ENCODE peak calls at places on chromosome 9, in four cellular contexts. G is IMR-90, R is endothelial cell of umbilical vein, Z is K562. N is an unnamed sample.

GRCh38 chr9:33185858-33186257 is 18.7 kb upstream of the B4GALT1 start:
- DNase-seq in G (no peak), R (no peak), Z (no peak), N (no peak)

GRCh38 chr9:121613009-121613766 is 38.2 kb upstream of the DAB2IP start:
- DNase-seq in G (no peak), R (peak), Z (no peak), N (no peak)

GRCh38 chr9:113617550-113617949 is 154.0 kb downstream of the RGS3 start:
- DNase-seq in G (no peak), R (no peak), Z (no peak), N (no peak)

GRCh38 chr9:88826181-88826580 is 165.1 kb upstream of the S1PR3 start:
- DNase-seq in G (no peak), R (no peak), Z (no peak), N (no peak)

GRCh38 chr9:78769684-78770083 is 472.8 kb downstream of the PSAT1 start:
- DNase-seq in G (no peak), R (no peak), Z (no peak), N (no peak)

GRCh38 chr9:127129073-127129717 is 6.8 kb upstream of the ANGPTL2 start:
- DNase-seq in G (no peak), R (no peak), Z (no peak), N (no peak)

GRCh38 chr9:136762915-136763648 is 1.2 kb downstream of the LCN15 start:
- DNase-seq in G (no peak), R (peak), Z (peak), N (no peak)

GRCh38 chr9:134051319-134051718 is 16.5 kb downstream of the BRD3 start:
- DNase-seq in G (no peak), R (no peak), Z (no peak), N (no peak)

GRCh38 chr9:115969096-115969495 is 184.5 kb upstream of the PAPPA start:
- DNase-seq in G (no peak), R (no peak), Z (no peak), N (no peak)

GRCh38 chr9:4114569-4115505 is 185.0 kb downstream of the GLIS3 start:
- DNase-seq in G (peak), R (no peak), Z (no peak), N (no peak)

GRCh38 chr9:136499071-136499934 is 16.5 kb upstream of the SEC16A start:
- DNase-seq in G (no peak), R (no peak), Z (no peak), N (no peak)

GRCh38 chr9:83934569-83935275 is 13.5 kb upstream of the KIF27 start:
- DNase-seq in G (peak), R (no peak), Z (no peak), N (no peak)

GRCh38 chr9:109816490-109816889 is 36.5 kb downstream of the PALM2AKAP2 start:
- DNase-seq in G (peak), R (peak), Z (no peak), N (no peak)

GRCh38 chr9:98284754-98285153 is 29.3 kb upstream of the TBC1D2 start:
- DNase-seq in G (no peak), R (no peak), Z (no peak), N (no peak)

GRCh38 chr9:68763104-68763503 is 58.1 kb downstream of the PIP5K1B start:
- DNase-seq in G (no peak), R (no peak), Z (no peak), N (no peak)
- TF ChIP-seq FOS in G (no peak), R (no peak), Z (no peak), N (no peak)

DNA sequence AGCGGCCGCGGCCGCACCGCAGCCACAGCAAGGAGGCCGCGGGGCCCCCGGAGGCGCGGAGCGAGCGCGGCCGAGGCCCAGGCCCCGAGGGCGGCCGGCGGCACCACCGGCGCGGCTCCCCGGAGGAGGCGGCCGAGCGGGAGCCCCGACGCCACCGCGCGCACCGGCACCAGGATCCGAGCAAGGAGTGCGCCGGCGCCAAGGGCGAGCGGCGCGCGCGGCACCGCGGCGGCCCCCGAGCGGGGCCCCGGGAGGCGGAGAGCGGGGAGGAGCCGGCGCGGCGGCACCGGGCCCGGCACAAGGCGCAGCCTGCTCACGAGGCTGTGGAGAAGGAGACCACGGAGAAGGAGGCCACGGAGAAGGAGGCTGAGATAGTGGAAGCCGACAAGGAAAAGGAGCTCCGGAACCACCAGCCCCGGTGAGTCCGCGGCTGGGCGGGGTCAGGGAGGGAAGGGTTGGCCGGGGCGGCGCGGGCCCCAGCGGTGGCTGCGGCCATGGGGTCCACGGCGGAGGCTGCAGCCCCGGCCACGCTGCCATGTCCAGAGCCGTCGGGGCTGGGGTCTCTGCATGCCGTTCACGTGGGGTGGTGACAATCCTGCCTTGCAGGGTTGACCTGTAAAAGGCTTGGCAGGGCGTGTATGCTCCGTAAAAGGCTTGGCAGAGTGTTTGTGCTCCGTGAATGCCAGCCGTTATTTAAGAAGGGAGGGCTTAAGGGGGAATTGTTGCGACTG is 146.0 kb downstream of the CACNA1B start:
- DNase-seq in G (no peak), R (no peak), Z (peak), N (no peak)
- TF ChIP-seq FOS in G (no peak), R (no peak), Z (no peak), N (no peak)

DNA sequence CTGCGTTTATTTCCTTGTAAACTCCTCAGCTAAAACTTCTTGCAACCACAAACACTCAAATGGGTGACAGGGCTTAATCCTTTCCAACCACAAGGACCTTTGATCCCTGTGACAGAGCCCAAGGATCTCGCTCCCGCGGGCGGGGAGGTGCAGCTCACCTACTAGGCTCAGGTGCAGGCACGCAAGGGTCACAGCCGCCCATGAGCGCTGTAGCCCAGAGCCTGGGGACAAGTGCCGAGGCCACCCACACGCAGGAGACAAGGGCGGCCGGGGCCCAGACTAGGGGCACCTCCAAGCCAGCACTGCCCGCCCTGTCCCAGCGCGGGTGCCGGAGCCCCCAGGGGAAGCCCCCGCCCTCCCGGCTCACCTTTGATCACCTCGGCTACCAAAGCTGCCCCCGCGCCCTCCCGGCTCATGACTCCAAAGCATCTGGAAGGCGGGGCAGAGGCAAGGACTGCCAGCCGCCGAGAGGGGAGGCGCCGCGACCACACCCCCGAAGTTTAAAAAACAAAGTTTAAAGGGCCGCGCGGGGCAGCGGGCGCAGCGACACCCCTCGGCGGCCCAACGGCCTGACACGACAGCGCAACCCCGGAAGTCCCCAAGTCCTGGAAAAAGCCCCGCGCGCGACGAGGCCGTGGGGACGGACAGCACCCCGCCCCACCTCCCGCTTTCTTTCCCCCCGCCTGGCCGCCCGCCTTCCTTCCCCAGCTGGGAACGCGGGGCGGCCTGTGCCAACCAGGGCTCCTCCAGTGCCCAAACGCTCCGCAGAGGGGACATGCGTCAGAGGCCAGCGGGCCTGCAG is 53.0 kb downstream of the CDC14B start:
- DNase-seq in G (no peak), R (no peak), Z (peak), N (no peak)
- TF ChIP-seq FOS in G (no peak), R (no peak), Z (no peak), N (no peak)

GRCh38 chr9:76642701-76643209 is 121.5 kb upstream of the PCA3 start:
- DNase-seq in G (no peak), R (no peak), Z (no peak), N (no peak)

GRCh38 chr9:76638001-76638400 is 126.2 kb upstream of the PCA3 start:
- DNase-seq in G (no peak), R (no peak), Z (no peak), N (no peak)

GRCh38 chr9:76634356-76635054 is 129.7 kb upstream of the PCA3 start:
- DNase-seq in G (peak), R (peak), Z (no peak), N (no peak)

GRCh38 chr9:76642074-76642473 is 122.2 kb upstream of the PCA3 start:
- DNase-seq in G (no peak), R (no peak), Z (no peak), N (no peak)

DNA sequence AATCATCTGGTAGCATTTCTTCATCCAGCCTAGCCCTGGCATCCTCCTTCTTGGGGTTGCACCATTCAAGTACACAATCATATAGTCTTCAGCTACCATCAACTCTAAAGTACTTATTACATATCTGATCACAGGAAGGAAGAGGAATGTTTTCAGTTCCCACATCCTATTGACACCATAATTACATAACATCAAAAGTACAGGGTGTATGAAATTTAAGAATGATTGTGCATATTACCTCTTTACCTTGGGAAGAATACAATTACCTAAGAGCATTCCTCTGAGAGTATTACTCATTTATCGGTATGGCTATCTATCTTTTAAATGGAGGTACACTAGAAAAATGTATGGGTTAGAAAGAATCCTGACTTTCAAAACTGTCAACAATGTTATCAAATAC is 126.8 kb upstream of the PCA3 start:
- DNase-seq in G (no peak), R (no peak), Z (no peak), N (no peak)
- TF ChIP-seq FOS in G (no peak), R (no peak), Z (no peak), N (no peak)

DNA sequence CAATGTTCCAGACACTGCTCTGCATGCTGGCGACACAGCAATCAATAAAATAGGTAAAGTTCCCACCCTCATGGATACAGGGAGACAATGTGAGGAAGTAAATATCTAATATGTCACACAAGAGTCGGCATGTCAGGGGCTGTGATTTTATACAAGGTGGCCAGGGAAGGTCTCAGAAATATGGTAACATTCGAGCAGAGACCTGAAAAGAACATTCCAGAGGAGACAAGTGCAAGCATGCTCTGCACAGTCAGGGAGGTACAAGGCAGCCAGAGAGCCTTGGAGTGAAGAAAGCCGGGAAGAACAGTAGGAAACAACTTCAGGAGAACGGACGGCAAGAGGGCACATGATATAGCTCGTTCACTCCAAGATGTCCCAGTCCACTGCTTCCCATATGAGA is 89.2 kb upstream of the ZNF462 start:
- DNase-seq in G (no peak), R (no peak), Z (no peak), N (no peak)
- TF ChIP-seq FOS in G (no peak), R (no peak), Z (no peak), N (no peak)

GRCh38 chr9:101601904-101602765 is 7.4 kb upstream of the PPP3R2 start:
- DNase-seq in G (peak), R (peak), Z (peak), N (no peak)
- TF ChIP-seq FOS in G (no peak), R (no peak), Z (no peak), N (no peak)